ENCODE peak calls at places on chromosomes 13 and 19, in four cellular contexts. One of them, this sample, is unnamed.

GRCh38 chr19:36169084-36169760 is 17.0 kb upstream of the COX7A1 start:
- DNase-seq in HepG2: no peak
- DNase-seq in SK-N-SH: no peak
- DNase-seq in K562: no peak
- DNase-seq in this sample: no peak

GRCh38 chr19:4124638-4125037 is 716 bp upstream of the MAP2K2 start:
- DNase-seq in SK-N-SH: no peak
- DNase-seq in HepG2: no peak
- DNase-seq in K562: no peak
- DNase-seq in this sample: no peak

GRCh38 chr19:46720516-46721239 is 3.8 kb upstream of the PRKD2 start:
- DNase-seq in SK-N-SH: no peak
- DNase-seq in HepG2: no peak
- DNase-seq in K562: no peak
- DNase-seq in this sample: no peak

GRCh38 chr13:27461940-27462584 is 11.7 kb upstream of the MTIF3 start:
- DNase-seq in K562: no peak
- DNase-seq in HepG2: no peak
- DNase-seq in SK-N-SH: no peak
- DNase-seq in this sample: no peak

GRCh38 chr19:18503971-18504885 is 17.6 kb downstream of the ELL start:
- DNase-seq in K562: no peak
- DNase-seq in SK-N-SH: no peak
- DNase-seq in HepG2: peak
- DNase-seq in this sample: no peak

GRCh38 chr19:5083547-5083965 is 114.6 kb downstream of the KDM4B start:
- DNase-seq in SK-N-SH: no peak
- DNase-seq in K562: peak
- DNase-seq in HepG2: no peak
- DNase-seq in this sample: no peak

GRCh38 chr19:497861-498590 is 1.7 kb downstream of the MADCAM1 start:
- DNase-seq in HepG2: no peak
- DNase-seq in SK-N-SH: peak
- DNase-seq in K562: no peak
- DNase-seq in this sample: no peak

GRCh38 chr13:113209336-113209879 is at the start of gene CUL4A:
- DNase-seq in SK-N-SH: peak
- DNase-seq in K562: peak
- DNase-seq in HepG2: peak
- DNase-seq in this sample: peak

GRCh38 chr13:20190481-20191310 is 2.0 kb downstream of the GJB2 start:
- DNase-seq in K562: no peak
- DNase-seq in HepG2: no peak
- DNase-seq in SK-N-SH: no peak
- DNase-seq in this sample: no peak

GRCh38 chr13:46553521-46553885 is 533 bp downstream of the LRCH1 start:
- DNase-seq in K562: peak
- DNase-seq in SK-N-SH: peak
- DNase-seq in HepG2: no peak
- DNase-seq in this sample: no peak

GRCh38 chr13:53198699-53199098 is 170.1 kb downstream of the OLFM4 start:
- DNase-seq in HepG2: no peak
- DNase-seq in SK-N-SH: no peak
- DNase-seq in K562: no peak
- DNase-seq in this sample: no peak

GRCh38 chr19:50669319-50670101 is 20.3 kb downstream of the C19orf81 start:
- DNase-seq in K562: peak
- DNase-seq in SK-N-SH: peak
- DNase-seq in HepG2: no peak
- DNase-seq in this sample: no peak

GRCh38 chr13:79003989-79004550 is 345.1 kb upstream of the OBI1 start:
- DNase-seq in HepG2: no peak
- DNase-seq in SK-N-SH: no peak
- DNase-seq in K562: no peak
- DNase-seq in this sample: no peak

GRCh38 chr19:4933528-4933927 is 24.2 kb downstream of the UHRF1 start:
- DNase-seq in HepG2: no peak
- DNase-seq in SK-N-SH: no peak
- DNase-seq in K562: no peak
- DNase-seq in this sample: no peak

GRCh38 chr13:37475151-37475550 is 123.4 kb downstream of the POSTN start:
- DNase-seq in K562: no peak
- DNase-seq in HepG2: no peak
- DNase-seq in SK-N-SH: no peak
- DNase-seq in this sample: no peak

GRCh38 chr13:78382946-78383542 is 220.3 kb downstream of the POU4F1 start:
- DNase-seq in HepG2: no peak
- DNase-seq in SK-N-SH: no peak
- DNase-seq in K562: no peak
- DNase-seq in this sample: no peak

GRCh38 chr19:45115809-45116615 is 23.0 kb downstream of the PPP1R37 start:
- DNase-seq in K562: no peak
- DNase-seq in SK-N-SH: no peak
- DNase-seq in HepG2: no peak
- DNase-seq in this sample: no peak

GRCh38 chr19:5292843-5293606 is 47.6 kb downstream of the PTPRS start:
- DNase-seq in HepG2: no peak
- DNase-seq in K562: peak
- DNase-seq in SK-N-SH: peak
- DNase-seq in this sample: no peak

GRCh38 chr13:38538412-38538811 is 148.5 kb upstream of the FREM2 start:
- DNase-seq in K562: no peak
- DNase-seq in SK-N-SH: no peak
- DNase-seq in HepG2: no peak
- DNase-seq in this sample: no peak

GRCh38 chr19:44280916-44281315 is 21.2 kb downstream of the ZNF233 start:
- DNase-seq in HepG2: no peak
- DNase-seq in SK-N-SH: no peak
- DNase-seq in K562: no peak
- DNase-seq in this sample: no peak

GRCh38 chr13:73934215-73934623 is 200.0 kb downstream of the KLF12 start:
- DNase-seq in HepG2: no peak
- DNase-seq in SK-N-SH: no peak
- DNase-seq in K562: no peak
- DNase-seq in this sample: no peak

GRCh38 chr19:40744554-40745401 is 5.5 kb downstream of the ACTMAP start:
- DNase-seq in K562: peak
- DNase-seq in SK-N-SH: peak
- DNase-seq in HepG2: peak
- DNase-seq in this sample: no peak

GRCh38 chr13:35720690-35721554 is 244.4 kb upstream of the MAB21L1 start:
- DNase-seq in SK-N-SH: peak
- DNase-seq in HepG2: peak
- DNase-seq in K562: peak
- DNase-seq in this sample: peak

GRCh38 chr13:112756511-112756966 is 66.7 kb downstream of the ATP11A start:
- DNase-seq in SK-N-SH: peak
- DNase-seq in K562: no peak
- DNase-seq in HepG2: no peak
- DNase-seq in this sample: no peak

GRCh38 chr13:28355822-28356371 is 139.0 kb downstream of the FLT1 start:
- DNase-seq in HepG2: no peak
- DNase-seq in SK-N-SH: no peak
- DNase-seq in K562: no peak
- DNase-seq in this sample: no peak

GRCh38 chr13:105804561-105805190 is 730.8 kb downstream of the EFNB2 start:
- DNase-seq in HepG2: no peak
- DNase-seq in SK-N-SH: no peak
- DNase-seq in K562: no peak
- DNase-seq in this sample: no peak
- TF ChIP-seq ELF1 in HepG2: no peak
- TF ChIP-seq ELF1 in SK-N-SH: no peak
- TF ChIP-seq ELF1 in K562: no peak
- TF ChIP-seq ELF1 in this sample: no peak

GRCh38 chr13:50244913-50245574 is 229.8 kb downstream of the KCNRG start:
- DNase-seq in HepG2: peak
- DNase-seq in K562: peak
- DNase-seq in SK-N-SH: no peak
- DNase-seq in this sample: peak
- TF ChIP-seq ELF1 in HepG2: peak
- TF ChIP-seq ELF1 in K562: no peak
- TF ChIP-seq ELF1 in SK-N-SH: no peak
- TF ChIP-seq ELF1 in this sample: no peak

GRCh38 chr13:30388401-30389283 is 33.7 kb upstream of the UBE2L5 start:
- DNase-seq in HepG2: no peak
- DNase-seq in K562: no peak
- DNase-seq in SK-N-SH: no peak
- DNase-seq in this sample: no peak
- TF ChIP-seq ELF1 in HepG2: no peak
- TF ChIP-seq ELF1 in K562: no peak
- TF ChIP-seq ELF1 in SK-N-SH: no peak
- TF ChIP-seq ELF1 in this sample: no peak

DNA sequence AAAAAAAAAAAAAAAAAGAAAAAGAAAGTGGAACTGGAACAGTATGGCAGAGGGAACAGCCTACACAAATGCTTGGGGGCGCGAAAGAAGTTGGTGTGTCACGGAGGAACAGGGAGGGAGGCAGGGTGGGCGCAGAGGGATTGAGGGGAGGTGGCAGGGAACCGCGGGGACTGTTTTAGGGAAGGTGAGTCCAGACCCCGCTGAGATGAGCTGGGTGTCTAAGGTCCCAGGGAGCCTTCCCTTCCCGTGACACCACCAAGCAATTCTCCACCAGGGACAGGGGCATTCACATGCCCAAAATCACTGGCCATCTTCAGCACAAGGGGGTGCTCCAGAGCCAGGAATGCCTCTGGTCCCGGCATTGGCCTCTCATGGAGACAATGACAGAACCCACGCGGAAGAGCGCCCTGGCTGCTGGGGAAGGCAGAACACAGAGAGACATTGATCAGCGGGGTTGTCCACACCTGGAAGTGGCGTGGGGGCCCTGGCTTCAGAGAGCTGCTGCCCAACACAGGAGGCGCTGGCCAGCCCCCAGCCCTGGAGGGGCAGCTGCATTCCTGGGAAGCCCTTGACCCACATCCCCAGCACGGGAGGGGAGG is 6.9 kb downstream of the PEAK3 start:
- DNase-seq in SK-N-SH: peak
- DNase-seq in K562: peak
- DNase-seq in HepG2: peak
- DNase-seq in this sample: no peak
- TF ChIP-seq ELF1 in SK-N-SH: no peak
- TF ChIP-seq ELF1 in K562: no peak
- TF ChIP-seq ELF1 in HepG2: no peak
- TF ChIP-seq ELF1 in this sample: no peak

GRCh38 chr13:111031531-111031961 is 83.6 kb upstream of the ARHGEF7 start:
- DNase-seq in HepG2: no peak
- DNase-seq in K562: no peak
- DNase-seq in SK-N-SH: no peak
- DNase-seq in this sample: no peak
- TF ChIP-seq ELF1 in HepG2: no peak
- TF ChIP-seq ELF1 in K562: no peak
- TF ChIP-seq ELF1 in SK-N-SH: no peak
- TF ChIP-seq ELF1 in this sample: no peak

DNA sequence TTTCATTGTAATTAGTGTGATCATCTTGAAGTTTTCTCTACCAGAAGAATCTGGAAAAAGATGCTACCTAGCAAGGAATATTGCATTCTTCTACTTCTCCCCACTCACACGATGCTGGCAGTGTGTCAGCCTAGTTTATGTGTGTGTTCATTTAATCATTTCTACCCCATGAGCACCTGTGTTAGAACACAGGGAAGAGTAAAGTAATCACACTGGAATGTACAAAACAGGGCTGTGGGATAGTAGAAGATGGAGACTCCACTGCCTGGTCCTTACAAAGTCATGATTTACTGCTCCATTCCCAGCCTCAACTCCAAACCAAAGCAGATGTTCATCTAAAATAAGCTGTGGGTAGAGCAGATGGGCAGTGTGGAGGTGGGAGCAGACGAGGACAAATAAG is 47.7 kb upstream of the RGCC start:
- DNase-seq in SK-N-SH: no peak
- DNase-seq in K562: no peak
- DNase-seq in HepG2: no peak
- DNase-seq in this sample: no peak
- TF ChIP-seq ELF1 in SK-N-SH: no peak
- TF ChIP-seq ELF1 in K562: no peak
- TF ChIP-seq ELF1 in HepG2: no peak
- TF ChIP-seq ELF1 in this sample: no peak

GRCh38 chr13:102679449-102680132 is 15.3 kb downstream of the METTL21C start:
- DNase-seq in SK-N-SH: no peak
- DNase-seq in K562: no peak
- DNase-seq in HepG2: no peak
- DNase-seq in this sample: no peak

GRCh38 chr13:102680133-102680717 is 14.6 kb downstream of the METTL21C start:
- DNase-seq in HepG2: no peak
- DNase-seq in K562: no peak
- DNase-seq in SK-N-SH: no peak
- DNase-seq in this sample: no peak

GRCh38 chr13:102680842-102681725 is 13.8 kb downstream of the METTL21C start:
- DNase-seq in HepG2: no peak
- DNase-seq in SK-N-SH: no peak
- DNase-seq in K562: no peak
- DNase-seq in this sample: no peak

GRCh38 chr13:102677122-102677521 is 17.7 kb downstream of the METTL21C start:
- DNase-seq in SK-N-SH: no peak
- DNase-seq in HepG2: no peak
- DNase-seq in K562: no peak
- DNase-seq in this sample: no peak

DNA sequence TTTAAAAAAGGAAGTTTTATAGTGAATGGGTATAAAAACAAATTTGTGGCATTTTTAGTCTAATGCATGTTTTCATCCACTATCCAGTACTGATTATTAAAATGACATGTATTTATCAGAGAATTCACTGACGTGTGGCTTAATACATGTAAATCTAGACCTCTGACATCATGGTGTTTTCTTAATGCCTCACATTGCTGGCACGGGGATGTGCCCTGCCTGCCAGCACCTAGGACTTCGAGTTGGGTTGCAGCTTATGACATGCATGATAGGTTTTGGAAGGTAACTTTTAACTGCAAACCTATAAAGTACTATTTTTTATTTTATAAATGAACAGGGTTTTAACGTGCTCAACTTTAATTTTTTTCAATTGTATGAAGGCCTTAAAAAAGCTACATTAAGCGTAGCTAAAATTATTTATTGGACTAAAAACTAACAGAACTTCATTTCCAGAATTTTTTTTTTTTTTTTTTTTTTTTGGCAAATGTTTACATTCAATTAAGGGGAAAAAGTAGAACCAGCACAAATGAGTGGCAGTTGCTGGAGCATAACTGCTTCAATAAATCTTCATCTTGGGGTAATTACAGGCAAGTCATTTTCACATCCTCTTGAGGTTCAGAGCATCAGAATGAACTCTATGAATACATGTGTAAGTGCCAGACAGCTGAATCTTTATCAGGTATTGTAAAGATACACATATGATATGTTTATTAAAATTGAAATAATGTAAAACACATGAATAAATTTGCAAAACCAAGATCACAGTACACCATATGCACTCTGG is 16.3 kb downstream of the METTL21C start:
- DNase-seq in K562: no peak
- DNase-seq in SK-N-SH: no peak
- DNase-seq in HepG2: no peak
- DNase-seq in this sample: no peak
- TF ChIP-seq ELF1 in K562: no peak
- TF ChIP-seq ELF1 in SK-N-SH: no peak
- TF ChIP-seq ELF1 in HepG2: no peak
- TF ChIP-seq ELF1 in this sample: no peak